ENCODE peak calls at places on chromosomes 7 and 10, in six cellular contexts. L is kidney; X is CD8-positive, alpha-beta T cell; Y is Panc1; T is heart left ventricle; M is lower lobe of right lung. A is an unnamed sample. For H3K4me1, the result is how much of the 10 kb centered on the place peaks cover.

GRCh38 chr7:148306759-148307158 is 283.8 kb upstream of the C7orf33 start:
- DNase-seq in M (no peak), X (no peak), L (no peak), Y (no peak), T (no peak), A (no peak)

GRCh38 chr7:1028775-1029636 is 15.3 kb upstream of the GPR146 start:
- DNase-seq in T (peak), X (peak), M (peak), Y (peak), L (peak), A (peak)

GRCh38 chr7:84017653-84018052 is 176.9 kb downstream of the SEMA3A start:
- DNase-seq in L (no peak), T (no peak), Y (no peak), X (no peak), M (no peak), A (no peak)

GRCh38 chr7:26664735-26665420 is 199.5 kb downstream of the SKAP2 start:
- DNase-seq in X (peak), M (no peak), L (peak), T (no peak), Y (no peak), A (no peak)

GRCh38 chr10:20922033-20922432 is 24.9 kb upstream of the NEBL start:
- DNase-seq in T (no peak), X (no peak), M (no peak), Y (no peak), L (no peak), A (no peak)

GRCh38 chr7:50558380-50559051 is 6.7 kb downstream of the DDC start:
- DNase-seq in L (no peak), M (no peak), X (no peak), Y (no peak), T (no peak), A (no peak)

GRCh38 chr7:139853576-139854511 is 24.8 kb downstream of the TBXAS1 start:
- DNase-seq in M (no peak), Y (no peak), T (no peak), L (no peak), X (no peak), A (no peak)

GRCh38 chr10:126283307-126283706 is 105.0 kb downstream of the ADAM12 start:
- DNase-seq in L (no peak), X (no peak), Y (no peak), T (no peak), M (no peak), A (no peak)

GRCh38 chr7:76089865-76090495 is 42.1 kb downstream of the MDH2 start:
- DNase-seq in L (no peak), T (no peak), M (no peak), Y (no peak), X (no peak), A (no peak)

GRCh38 chr7:130010689-130011412 is 40.3 kb downstream of the ZC3HC1 start:
- DNase-seq in L (no peak), Y (peak), T (peak), X (peak), M (peak), A (peak)

GRCh38 chr7:47452715-47453092 is 129.2 kb downstream of the TNS3 start:
- DNase-seq in M (no peak), Y (no peak), T (no peak), L (no peak), X (no peak), A (no peak)

GRCh38 chr10:85995791-85996190 is 370.8 kb downstream of the GRID1 start:
- DNase-seq in Y (no peak), M (no peak), T (no peak), L (no peak), X (no peak), A (no peak)

GRCh38 chr7:76260171-76260703 is 42.2 kb upstream of the HSPB1 start:
- DNase-seq in L (no peak), M (no peak), X (peak), T (no peak), Y (no peak), A (peak)

GRCh38 chr7:149773446-149774236 is at the start of gene ZNF467:
- DNase-seq in X (peak), T (peak), Y (no peak), L (peak), M (peak), A (peak)

GRCh38 chr7:36262286-36262685 is 109.2 kb downstream of the EEPD1 start:
- DNase-seq in Y (no peak), M (no peak), X (no peak), T (no peak), L (no peak), A (no peak)

GRCh38 chr7:97004237-97004930 is 969 bp upstream of the DLX6 start:
- DNase-seq in Y (no peak), L (no peak), M (no peak), T (no peak), X (no peak), A (no peak)

GRCh38 chr7:97001221-97001620 is 4.1 kb upstream of the DLX6 start:
- DNase-seq in L (no peak), X (no peak), T (no peak), M (no peak), Y (no peak), A (no peak)

GRCh38 chr7:97003262-97004236 is 1.8 kb upstream of the DLX6 start:
- DNase-seq in M (no peak), T (no peak), Y (no peak), X (no peak), L (peak), A (no peak)

GRCh38 chr7:97001656-97002554 is 3.4 kb upstream of the DLX6 start:
- DNase-seq in M (no peak), T (no peak), X (no peak), Y (no peak), L (peak), A (no peak)

GRCh38 chr7:97002555-97003261 is 2.6 kb upstream of the DLX6 start:
- DNase-seq in L (peak), M (no peak), X (no peak), Y (no peak), T (no peak), A (no peak)
- H3K4me1 ChIP-seq in L (under half), M (under half), X (under half), Y (under half), T (under half), A (under half)

GRCh38 chr10:117547301-117548153 is 5.0 kb downstream of the EMX2 start:
- DNase-seq in L (no peak), X (no peak), Y (no peak), T (no peak), M (no peak), A (no peak)

GRCh38 chr10:117545141-117546019 is 2.8 kb downstream of the EMX2 start:
- DNase-seq in M (no peak), X (no peak), L (peak), T (no peak), Y (no peak), A (no peak)

GRCh38 chr10:117548191-117548668 is 5.7 kb downstream of the EMX2 start:
- DNase-seq in M (no peak), L (no peak), T (no peak), Y (no peak), X (no peak), A (no peak)

GRCh38 chr10:117546020-117546629 is 3.6 kb downstream of the EMX2 start:
- DNase-seq in Y (no peak), M (no peak), X (no peak), T (no peak), L (peak), A (no peak)

GRCh38 chr10:117546630-117547300 is 4.2 kb downstream of the EMX2 start:
- DNase-seq in T (no peak), Y (no peak), L (no peak), M (no peak), X (no peak), A (no peak)
- H3K4me3 ChIP-seq in T (no peak), Y (no peak), L (peak), M (no peak), X (no peak), A (no peak)

DNA sequence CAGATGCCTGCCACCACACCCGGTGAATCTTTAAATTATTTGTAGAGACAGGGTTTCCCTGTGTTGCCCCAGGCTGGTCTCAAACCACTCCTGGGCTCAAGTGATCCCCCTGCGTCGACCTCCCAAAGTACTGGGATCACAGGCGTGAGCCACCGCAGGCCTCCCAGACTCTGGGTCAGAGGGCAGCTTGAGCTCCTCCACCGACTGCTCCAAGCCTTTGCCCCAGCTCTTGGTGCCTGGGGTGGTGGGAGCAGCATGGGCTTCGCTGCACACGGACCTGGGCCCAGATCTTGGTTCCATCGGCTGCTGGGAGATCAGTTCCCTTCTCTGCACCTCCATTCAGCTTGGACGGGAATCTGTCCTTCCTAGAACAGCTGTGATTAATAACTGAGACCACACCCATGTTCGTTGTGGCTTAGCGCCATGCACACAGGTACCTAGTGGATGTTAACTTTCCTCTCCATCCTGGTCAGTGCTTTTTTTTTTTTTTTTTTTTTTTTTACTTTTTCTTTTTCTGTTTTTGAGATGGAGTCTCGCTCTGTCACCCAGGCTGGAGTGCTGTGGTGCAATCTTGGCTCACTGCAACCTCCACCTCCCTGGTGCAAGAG is 125.3 kb downstream of the CUX1 start:
- DNase-seq in X (no peak), L (no peak), Y (no peak), T (no peak), M (no peak), A (no peak)
- H3K4me1 ChIP-seq in X (under half), L (under half), Y (under half), T (half or more), M (under half), A (under half)

GRCh38 chr10:18400911-18401260 is 250.5 kb downstream of the NSUN6 start:
- DNase-seq in Y (no peak), M (no peak), L (no peak), T (no peak), X (no peak), A (no peak)

GRCh38 chr10:18399158-18399557 is 252.2 kb downstream of the NSUN6 start:
- DNase-seq in L (no peak), M (no peak), Y (no peak), T (no peak), X (no peak), A (no peak)

GRCh38 chr10:18402766-18403346 is 248.5 kb downstream of the NSUN6 start:
- DNase-seq in L (no peak), Y (no peak), T (no peak), M (no peak), X (no peak), A (no peak)

GRCh38 chr10:18400201-18400910 is 251.0 kb downstream of the NSUN6 start:
- DNase-seq in M (no peak), L (no peak), X (no peak), Y (no peak), T (no peak), A (no peak)

DNA sequence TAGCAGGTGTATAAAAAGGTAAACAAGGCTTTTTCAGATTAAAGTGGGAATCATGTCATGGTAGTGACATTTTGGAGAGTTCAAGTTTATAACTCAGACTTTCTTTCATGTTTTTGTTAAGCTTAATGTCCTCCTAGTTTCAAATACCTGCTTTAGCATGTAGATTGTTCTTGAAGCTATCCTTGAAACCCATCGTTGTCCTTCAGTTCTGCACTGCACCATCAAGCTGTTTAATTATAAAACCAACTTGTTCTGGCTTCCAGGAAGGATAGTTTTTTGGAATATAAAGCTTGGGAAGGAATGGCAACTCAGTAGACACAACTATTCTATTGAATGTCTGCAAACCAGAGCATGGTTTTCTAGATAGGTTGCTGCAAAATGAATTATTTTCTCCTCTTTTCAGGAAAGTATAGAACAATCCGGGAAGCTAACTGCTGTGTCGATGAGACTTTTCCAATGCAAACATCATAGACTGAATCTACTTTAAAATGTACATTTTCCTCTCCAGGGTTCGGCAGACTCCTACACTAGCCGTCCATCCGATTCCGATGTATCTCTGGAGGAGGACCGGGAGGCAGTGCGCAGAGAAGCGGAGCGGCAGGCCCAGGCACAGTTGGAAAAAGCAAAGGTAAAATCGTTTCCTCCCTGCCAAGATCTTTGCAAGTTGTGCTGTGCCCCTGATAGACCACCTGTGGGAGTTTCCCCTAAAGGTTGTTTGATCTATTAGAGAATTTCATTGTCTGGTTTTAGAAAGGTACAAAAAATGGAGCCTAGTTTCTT is 249.8 kb downstream of the NSUN6 start:
- DNase-seq in L (no peak), M (no peak), X (no peak), T (no peak), Y (no peak), A (no peak)
- H3K4me3 ChIP-seq in L (peak), M (no peak), X (no peak), T (no peak), Y (no peak), A (no peak)

GRCh38 chr10:50622497-50623298 is 1.1 kb downstream of the SGMS1 start:
- DNase-seq in L (peak), X (peak), T (peak), M (peak), Y (no peak), A (peak)
- H3K4me1 ChIP-seq in L (under half), X (under half), T (under half), M (under half), Y (under half), A (under half)

GRCh38 chr7:87870471-87870870 is 5.7 kb downstream of the SLC25A40 start:
- DNase-seq in M (no peak), T (no peak), X (no peak), Y (no peak), L (no peak), A (no peak)
- H3K4me3 ChIP-seq in M (no peak), T (no peak), X (no peak), Y (no peak), L (no peak), A (no peak)

GRCh38 chr10:35464805-35465456 is 128.6 kb downstream of the CCNY start:
- DNase-seq in M (no peak), Y (no peak), L (no peak), T (no peak), X (no peak), A (no peak)
- H3K4me1 ChIP-seq in M (half or more), Y (under half), L (under half), T (half or more), X (half or more), A (under half)

A was measured in effector memory CD4-positive, alpha-beta T cell.